ENCODE peak calls at places on chromosome 12, in nine cellular contexts. One of them, this sample, is unnamed.
A peak's percentile ranks its signal among the peaks of the same experiment; 100 is the strongest.

GRCh38 chr12:93698307-93699092 is 21.3 kb downstream of the CRADD start:
- DNase-seq in fibroblast of pulmonary artery: peak; percentile 25
- DNase-seq in fibroblast of the aortic adventitia: peak; percentile 41
- DNase-seq in IMR-90: peak; percentile 40
- DNase-seq in transverse colon: no peak
- DNase-seq in choroid plexus epithelial cell: peak; percentile 37
- DNase-seq in GM12865: no peak
- DNase-seq in tibial artery: no peak
- DNase-seq in mesothelial cell of epicardium: no peak
- DNase-seq in this sample: no peak

GRCh38 chr12:130429656-130430505 is 92.2 kb downstream of the PIWIL1 start:
- DNase-seq in fibroblast of pulmonary artery: no peak
- DNase-seq in fibroblast of the aortic adventitia: no peak
- DNase-seq in IMR-90: no peak
- DNase-seq in transverse colon: no peak
- DNase-seq in choroid plexus epithelial cell: no peak
- DNase-seq in GM12865: no peak
- DNase-seq in tibial artery: peak; percentile 8
- DNase-seq in mesothelial cell of epicardium: no peak
- DNase-seq in this sample: no peak

GRCh38 chr12:27549801-27550652 is 26.0 kb downstream of the PPFIBP1 start:
- DNase-seq in fibroblast of pulmonary artery: peak; percentile 99
- DNase-seq in fibroblast of the aortic adventitia: peak; percentile 98
- DNase-seq in IMR-90: peak; percentile 97
- DNase-seq in transverse colon: peak; percentile 74
- DNase-seq in choroid plexus epithelial cell: peak; percentile 99
- DNase-seq in GM12865: no peak
- DNase-seq in tibial artery: peak; percentile 91
- DNase-seq in mesothelial cell of epicardium: no peak
- DNase-seq in this sample: peak; percentile 88

GRCh38 chr12:64039285-64039871 is 182.7 kb downstream of the KICS2 start:
- DNase-seq in fibroblast of pulmonary artery: peak; percentile 49
- DNase-seq in fibroblast of the aortic adventitia: peak; percentile 71
- DNase-seq in IMR-90: peak; percentile 74
- DNase-seq in transverse colon: peak; percentile 61
- DNase-seq in choroid plexus epithelial cell: peak; percentile 72
- DNase-seq in GM12865: no peak
- DNase-seq in tibial artery: no peak
- DNase-seq in mesothelial cell of epicardium: no peak
- DNase-seq in this sample: peak; percentile 36

GRCh38 chr12:104313568-104314241 is 10.2 kb downstream of the EID3 start:
- DNase-seq in fibroblast of pulmonary artery: no peak
- DNase-seq in fibroblast of the aortic adventitia: no peak
- DNase-seq in IMR-90: no peak
- DNase-seq in transverse colon: no peak
- DNase-seq in choroid plexus epithelial cell: no peak
- DNase-seq in GM12865: no peak
- DNase-seq in tibial artery: no peak
- DNase-seq in mesothelial cell of epicardium: no peak
- DNase-seq in this sample: no peak

GRCh38 chr12:114361545-114361944 is 44.4 kb downstream of the TBX5 start:
- DNase-seq in fibroblast of pulmonary artery: no peak
- DNase-seq in fibroblast of the aortic adventitia: no peak
- DNase-seq in IMR-90: no peak
- DNase-seq in transverse colon: no peak
- DNase-seq in choroid plexus epithelial cell: no peak
- DNase-seq in GM12865: no peak
- DNase-seq in tibial artery: no peak
- DNase-seq in mesothelial cell of epicardium: no peak
- DNase-seq in this sample: no peak

GRCh38 chr12:132596016-132596415 is 14.4 kb downstream of the LRCOL1 start:
- DNase-seq in fibroblast of pulmonary artery: peak; percentile 63
- DNase-seq in fibroblast of the aortic adventitia: peak; percentile 39
- DNase-seq in IMR-90: peak; percentile 55
- DNase-seq in transverse colon: no peak
- DNase-seq in choroid plexus epithelial cell: peak; percentile 44
- DNase-seq in GM12865: no peak
- DNase-seq in tibial artery: no peak
- DNase-seq in mesothelial cell of epicardium: no peak
- DNase-seq in this sample: no peak

GRCh38 chr12:49847161-49847560 is 4.3 kb upstream of the BCDIN3D start:
- DNase-seq in fibroblast of pulmonary artery: no peak
- DNase-seq in fibroblast of the aortic adventitia: no peak
- DNase-seq in IMR-90: no peak
- DNase-seq in transverse colon: no peak
- DNase-seq in choroid plexus epithelial cell: no peak
- DNase-seq in GM12865: peak; percentile 35
- DNase-seq in tibial artery: no peak
- DNase-seq in mesothelial cell of epicardium: no peak
- DNase-seq in this sample: no peak

GRCh38 chr12:15664491-15664890 is 124.7 kb downstream of the EPS8 start:
- DNase-seq in fibroblast of pulmonary artery: peak; percentile 58
- DNase-seq in fibroblast of the aortic adventitia: peak; percentile 67
- DNase-seq in IMR-90: peak; percentile 56
- DNase-seq in transverse colon: no peak
- DNase-seq in choroid plexus epithelial cell: no peak
- DNase-seq in GM12865: no peak
- DNase-seq in tibial artery: no peak
- DNase-seq in mesothelial cell of epicardium: no peak
- DNase-seq in this sample: no peak

GRCh38 chr12:120234643-120235368 is 30.7 kb downstream of the PXN start:
- DNase-seq in fibroblast of pulmonary artery: peak; percentile 96
- DNase-seq in fibroblast of the aortic adventitia: peak; percentile 99
- DNase-seq in IMR-90: peak; percentile 97
- DNase-seq in transverse colon: peak; percentile 77
- DNase-seq in choroid plexus epithelial cell: peak; percentile 97
- DNase-seq in GM12865: peak; percentile 50
- DNase-seq in tibial artery: peak; percentile 93
- DNase-seq in mesothelial cell of epicardium: peak; percentile 58
- DNase-seq in this sample: peak; percentile 87

GRCh38 chr12:80936642-80937390 is 918 bp downstream of the LIN7A start:
- DNase-seq in fibroblast of pulmonary artery: peak; percentile 38
- DNase-seq in fibroblast of the aortic adventitia: peak; percentile 32
- DNase-seq in IMR-90: peak; percentile 42
- DNase-seq in transverse colon: peak; percentile 51
- DNase-seq in choroid plexus epithelial cell: peak; percentile 28
- DNase-seq in GM12865: peak; percentile 27
- DNase-seq in tibial artery: peak; percentile 21
- DNase-seq in mesothelial cell of epicardium: peak; percentile 69
- DNase-seq in this sample: no peak

GRCh38 chr12:210277-211141 is 3.4 kb downstream of the SLC6A12 start:
- DNase-seq in fibroblast of pulmonary artery: no peak
- DNase-seq in fibroblast of the aortic adventitia: no peak
- DNase-seq in IMR-90: no peak
- DNase-seq in transverse colon: no peak
- DNase-seq in choroid plexus epithelial cell: no peak
- DNase-seq in GM12865: no peak
- DNase-seq in tibial artery: no peak
- DNase-seq in mesothelial cell of epicardium: no peak
- DNase-seq in this sample: no peak

GRCh38 chr12:105920161-105920684 is 218.5 kb downstream of the NUAK1 start:
- DNase-seq in fibroblast of pulmonary artery: peak; percentile 72
- DNase-seq in fibroblast of the aortic adventitia: peak; percentile 61
- DNase-seq in IMR-90: no peak
- DNase-seq in transverse colon: no peak
- DNase-seq in choroid plexus epithelial cell: no peak
- DNase-seq in GM12865: no peak
- DNase-seq in tibial artery: no peak
- DNase-seq in mesothelial cell of epicardium: peak; percentile 54
- DNase-seq in this sample: no peak

GRCh38 chr12:68638721-68639395 is 28.2 kb downstream of the RAP1B start:
- DNase-seq in fibroblast of pulmonary artery: no peak
- DNase-seq in fibroblast of the aortic adventitia: no peak
- DNase-seq in IMR-90: no peak
- DNase-seq in transverse colon: no peak
- DNase-seq in choroid plexus epithelial cell: peak; percentile 37
- DNase-seq in GM12865: no peak
- DNase-seq in tibial artery: no peak
- DNase-seq in mesothelial cell of epicardium: no peak
- DNase-seq in this sample: no peak

GRCh38 chr12:45651029-45651428 is 78.5 kb upstream of the ARID2 start:
- DNase-seq in fibroblast of pulmonary artery: no peak
- DNase-seq in fibroblast of the aortic adventitia: no peak
- DNase-seq in IMR-90: no peak
- DNase-seq in transverse colon: no peak
- DNase-seq in choroid plexus epithelial cell: no peak
- DNase-seq in GM12865: no peak
- DNase-seq in tibial artery: no peak
- DNase-seq in mesothelial cell of epicardium: no peak
- DNase-seq in this sample: no peak

GRCh38 chr12:13144266-13144828 is 40.9 kb upstream of the GSG1 start:
- DNase-seq in fibroblast of pulmonary artery: no peak
- DNase-seq in fibroblast of the aortic adventitia: no peak
- DNase-seq in IMR-90: no peak
- DNase-seq in transverse colon: no peak
- DNase-seq in choroid plexus epithelial cell: no peak
- DNase-seq in GM12865: no peak
- DNase-seq in tibial artery: no peak
- DNase-seq in mesothelial cell of epicardium: no peak
- DNase-seq in this sample: no peak

GRCh38 chr12:41956353-41956752 is 188.3 kb downstream of the GXYLT1 start:
- DNase-seq in fibroblast of pulmonary artery: no peak
- DNase-seq in fibroblast of the aortic adventitia: no peak
- DNase-seq in IMR-90: no peak
- DNase-seq in transverse colon: no peak
- DNase-seq in choroid plexus epithelial cell: no peak
- DNase-seq in GM12865: no peak
- DNase-seq in tibial artery: no peak
- DNase-seq in mesothelial cell of epicardium: no peak
- DNase-seq in this sample: no peak

GRCh38 chr12:131221061-131221945 is 267.6 kb downstream of the ADGRD1 start:
- DNase-seq in fibroblast of pulmonary artery: no peak
- DNase-seq in fibroblast of the aortic adventitia: no peak
- DNase-seq in IMR-90: no peak
- DNase-seq in transverse colon: no peak
- DNase-seq in choroid plexus epithelial cell: no peak
- DNase-seq in GM12865: no peak
- DNase-seq in tibial artery: no peak
- DNase-seq in mesothelial cell of epicardium: no peak
- DNase-seq in this sample: no peak

GRCh38 chr12:39902823-39903222 is 203.1 kb downstream of the SLC2A13 start:
- DNase-seq in fibroblast of pulmonary artery: no peak
- DNase-seq in fibroblast of the aortic adventitia: no peak
- DNase-seq in IMR-90: no peak
- DNase-seq in transverse colon: no peak
- DNase-seq in choroid plexus epithelial cell: no peak
- DNase-seq in GM12865: no peak
- DNase-seq in tibial artery: no peak
- DNase-seq in mesothelial cell of epicardium: no peak
- DNase-seq in this sample: no peak
- TF ChIP-seq CTCF in fibroblast of pulmonary artery: no peak
- TF ChIP-seq CTCF in fibroblast of the aortic adventitia: no peak
- TF ChIP-seq CTCF in IMR-90: no peak
- TF ChIP-seq CTCF in transverse colon: no peak
- TF ChIP-seq CTCF in choroid plexus epithelial cell: no peak
- TF ChIP-seq CTCF in GM12865: no peak
- TF ChIP-seq CTCF in tibial artery: no peak
- TF ChIP-seq CTCF in mesothelial cell of epicardium: no peak
- TF ChIP-seq CTCF in this sample: no peak

DNA sequence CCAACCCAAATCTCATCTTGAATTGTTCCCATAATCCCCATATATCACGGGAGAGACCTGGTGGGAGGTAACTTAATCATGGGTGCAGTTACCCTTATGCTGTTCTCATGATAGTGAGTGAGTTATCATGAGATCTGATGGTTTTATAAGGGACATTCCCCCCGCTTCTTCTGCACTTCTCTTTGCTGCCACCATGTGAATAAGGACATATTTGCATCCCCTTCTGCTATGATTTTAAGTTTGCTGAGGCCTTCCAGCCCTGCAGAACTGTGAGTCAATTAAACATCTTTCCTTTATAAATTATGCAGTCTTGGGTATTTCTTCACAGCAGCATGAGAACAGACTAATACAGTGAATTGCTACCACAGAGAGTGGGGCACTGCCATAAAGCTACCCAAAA is 179.1 kb downstream of the LRIG3 start:
- DNase-seq in fibroblast of pulmonary artery: no peak
- DNase-seq in fibroblast of the aortic adventitia: no peak
- DNase-seq in IMR-90: no peak
- DNase-seq in transverse colon: no peak
- DNase-seq in choroid plexus epithelial cell: no peak
- DNase-seq in GM12865: no peak
- DNase-seq in tibial artery: no peak
- DNase-seq in mesothelial cell of epicardium: no peak
- DNase-seq in this sample: no peak
- TF ChIP-seq CTCF in fibroblast of pulmonary artery: no peak
- TF ChIP-seq CTCF in fibroblast of the aortic adventitia: no peak
- TF ChIP-seq CTCF in IMR-90: peak; percentile 19
- TF ChIP-seq CTCF in transverse colon: no peak
- TF ChIP-seq CTCF in choroid plexus epithelial cell: peak; percentile 31
- TF ChIP-seq CTCF in GM12865: no peak
- TF ChIP-seq CTCF in tibial artery: no peak
- TF ChIP-seq CTCF in mesothelial cell of epicardium: no peak
- TF ChIP-seq CTCF in this sample: no peak

DNA sequence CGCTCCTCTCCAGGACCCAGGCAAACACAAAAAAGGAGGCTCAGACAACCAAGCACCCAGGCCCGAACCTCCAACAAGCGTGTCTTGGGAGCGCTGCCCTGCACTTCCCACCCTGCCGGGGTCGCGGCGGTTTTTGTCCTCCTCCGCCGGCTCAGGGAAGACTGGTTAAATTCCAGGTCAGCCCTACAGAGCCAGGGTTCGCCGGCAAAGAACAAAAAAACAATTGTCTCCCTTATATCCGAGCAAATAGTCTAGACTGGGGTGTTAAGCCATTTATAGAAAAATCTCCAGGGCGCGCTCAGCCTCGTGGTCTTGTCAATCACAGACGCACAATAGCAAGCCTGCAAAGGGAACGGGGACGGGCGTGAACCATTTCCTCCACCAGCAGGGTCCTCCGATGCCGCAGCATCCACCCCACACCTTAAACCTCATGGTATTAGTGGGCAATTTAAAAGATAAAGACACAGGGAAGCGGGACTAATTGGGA is 46.9 kb downstream of the BCAT1 start:
- DNase-seq in fibroblast of pulmonary artery: no peak
- DNase-seq in fibroblast of the aortic adventitia: no peak
- DNase-seq in IMR-90: no peak
- DNase-seq in transverse colon: no peak
- DNase-seq in choroid plexus epithelial cell: peak; percentile 54
- DNase-seq in GM12865: peak; percentile 54
- DNase-seq in tibial artery: no peak
- DNase-seq in mesothelial cell of epicardium: no peak
- DNase-seq in this sample: no peak
- TF ChIP-seq CTCF in fibroblast of pulmonary artery: no peak
- TF ChIP-seq CTCF in fibroblast of the aortic adventitia: no peak
- TF ChIP-seq CTCF in IMR-90: no peak
- TF ChIP-seq CTCF in transverse colon: no peak
- TF ChIP-seq CTCF in choroid plexus epithelial cell: no peak
- TF ChIP-seq CTCF in GM12865: no peak
- TF ChIP-seq CTCF in tibial artery: no peak
- TF ChIP-seq CTCF in mesothelial cell of epicardium: no peak
- TF ChIP-seq CTCF in this sample: no peak

GRCh38 chr12:78338054-78338785 is 507.5 kb downstream of the NAV3 start:
- DNase-seq in fibroblast of pulmonary artery: no peak
- DNase-seq in fibroblast of the aortic adventitia: no peak
- DNase-seq in IMR-90: no peak
- DNase-seq in transverse colon: no peak
- DNase-seq in choroid plexus epithelial cell: no peak
- DNase-seq in GM12865: no peak
- DNase-seq in tibial artery: no peak
- DNase-seq in mesothelial cell of epicardium: no peak
- DNase-seq in this sample: no peak

GRCh38 chr12:78343657-78344056 is 513.0 kb downstream of the NAV3 start:
- DNase-seq in fibroblast of pulmonary artery: no peak
- DNase-seq in fibroblast of the aortic adventitia: no peak
- DNase-seq in IMR-90: no peak
- DNase-seq in transverse colon: no peak
- DNase-seq in choroid plexus epithelial cell: no peak
- DNase-seq in GM12865: no peak
- DNase-seq in tibial artery: no peak
- DNase-seq in mesothelial cell of epicardium: no peak
- DNase-seq in this sample: no peak

GRCh38 chr12:78340406-78340805 is 509.7 kb downstream of the NAV3 start:
- DNase-seq in fibroblast of pulmonary artery: no peak
- DNase-seq in fibroblast of the aortic adventitia: no peak
- DNase-seq in IMR-90: no peak
- DNase-seq in transverse colon: no peak
- DNase-seq in choroid plexus epithelial cell: no peak
- DNase-seq in GM12865: no peak
- DNase-seq in tibial artery: no peak
- DNase-seq in mesothelial cell of epicardium: no peak
- DNase-seq in this sample: no peak
- TF ChIP-seq CTCF in fibroblast of pulmonary artery: no peak
- TF ChIP-seq CTCF in fibroblast of the aortic adventitia: no peak
- TF ChIP-seq CTCF in IMR-90: no peak
- TF ChIP-seq CTCF in transverse colon: no peak
- TF ChIP-seq CTCF in choroid plexus epithelial cell: no peak
- TF ChIP-seq CTCF in GM12865: no peak
- TF ChIP-seq CTCF in tibial artery: no peak
- TF ChIP-seq CTCF in mesothelial cell of epicardium: no peak
- TF ChIP-seq CTCF in this sample: no peak

This sample was measured in AG09319.